ENCODE peak calls at places on chromosome 4, in five cellular contexts. F, U, W, L and N are unnamed samples.

GRCh38 chr4:2871911-2872310 is 28.3 kb downstream of the ADD1 start:
- DNase-seq in F (no peak), U (no peak), W (no peak), L (no peak), N (no peak)

GRCh38 chr4:15756361-15756861 is 21.7 kb upstream of the CD38 start:
- DNase-seq in F (no peak), U (peak; percentile 5), W (no peak), L (peak; percentile 32), N (peak; percentile 73)

GRCh38 chr4:113383111-113383785 is 333.8 kb downstream of the ANK2 start:
- DNase-seq in F (no peak), U (no peak), W (no peak), L (peak; percentile 98), N (peak; percentile 63)

GRCh38 chr4:37802068-37802666 is 24.3 kb upstream of the PGM2 start:
- DNase-seq in F (no peak), U (peak; percentile 70), W (peak; percentile 77), L (peak; percentile 58), N (peak; percentile 69)

GRCh38 chr4:28357985-28358384 is 1497.3 kb downstream of the STIM2 start:
- DNase-seq in F (no peak), U (no peak), W (no peak), L (peak; percentile 50), N (peak; percentile 54)

GRCh38 chr4:26762650-26763049 is 98.0 kb upstream of the STIM2 start:
- DNase-seq in F (no peak), U (no peak), W (no peak), L (no peak), N (peak; percentile 45)

GRCh38 chr4:33715996-33716395 is 2528.3 kb downstream of the ARAP2 start:
- DNase-seq in F (no peak), U (no peak), W (no peak), L (peak; percentile 96), N (peak; percentile 98)

GRCh38 chr4:79757580-79757979 is 315.4 kb downstream of the ANTXR2 start:
- DNase-seq in F (no peak), U (no peak), W (no peak), L (no peak), N (no peak)

GRCh38 chr4:134421734-134422133 is 220.1 kb upstream of the PABPC4L start:
- DNase-seq in F (no peak), U (no peak), W (no peak), L (no peak), N (no peak)

GRCh38 chr4:22237155-22237751 is 278.6 kb downstream of the ADGRA3 start:
- DNase-seq in F (peak; percentile 69), U (peak; percentile 70), W (peak; percentile 21), L (peak; percentile 8), N (no peak)

GRCh38 chr4:1465173-1466033 is 59.2 kb upstream of the NKX1-1 start:
- DNase-seq in F (peak; percentile 68), U (no peak), W (no peak), L (no peak), N (no peak)

GRCh38 chr4:79439489-79439888 is 31.5 kb upstream of the GK2 start:
- DNase-seq in F (no peak), U (no peak), W (no peak), L (no peak), N (no peak)

GRCh38 chr4:3720461-3720860 is 45.7 kb upstream of the ADRA2C start:
- DNase-seq in F (no peak), U (no peak), W (no peak), L (no peak), N (no peak)

GRCh38 chr4:158535130-158535614 is 13.5 kb downstream of the RXFP1 start:
- DNase-seq in F (no peak), U (no peak), W (no peak), L (peak; percentile 69), N (peak; percentile 79)

GRCh38 chr4:120155287-120155686 is 88.6 kb upstream of the MAD2L1 start:
- DNase-seq in F (no peak), U (no peak), W (no peak), L (peak; percentile 1), N (no peak)

GRCh38 chr4:26779224-26779623 is 81.4 kb upstream of the STIM2 start:
- DNase-seq in F (no peak), U (no peak), W (no peak), L (no peak), N (no peak)

GRCh38 chr4:6221851-6222760 is 21.8 kb upstream of the JAKMIP1 start:
- DNase-seq in F (peak; percentile 69), U (no peak), W (peak; percentile 68), L (peak; percentile 6), N (peak; percentile 13)

GRCh38 chr4:156390599-156391296 is 437.1 kb upstream of the CTSO start:
- DNase-seq in F (no peak), U (no peak), W (no peak), L (peak; percentile 18), N (peak; percentile 67)

GRCh38 chr4:13963601-13964000 is 336.1 kb upstream of the BOD1L1 start:
- DNase-seq in F (no peak), U (no peak), W (no peak), L (peak; percentile 90), N (peak; percentile 56)

GRCh38 chr4:48252313-48252712 is 17.3 kb downstream of the TEC start:
- DNase-seq in F (no peak), U (no peak), W (no peak), L (no peak), N (no peak)

GRCh38 chr4:48470570-48470969 is 12.6 kb upstream of the SLC10A4 start:
- DNase-seq in F (no peak), U (no peak), W (no peak), L (no peak), N (no peak)

GRCh38 chr4:139810710-139811109 is 145.1 kb downstream of the MGST2 start:
- DNase-seq in F (no peak), U (no peak), W (no peak), L (no peak), N (no peak)

GRCh38 chr4:6250235-6250983 is 19.2 kb upstream of the WFS1 start:
- DNase-seq in F (no peak), U (peak; percentile 40), W (peak; percentile 22), L (peak; percentile 80), N (peak; percentile 80)

GRCh38 chr4:4788573-4788972 is 70.9 kb upstream of the MSX1 start:
- DNase-seq in F (no peak), U (no peak), W (no peak), L (no peak), N (no peak)

GRCh38 chr4:106201373-106201772 is 114.6 kb downstream of the TBCK start:
- DNase-seq in F (no peak), U (no peak), W (no peak), L (peak; percentile 36), N (peak; percentile 47)

GRCh38 chr4:182354867-182355266 is 111.7 kb downstream of the TENM3 start:
- DNase-seq in F (no peak), U (no peak), W (no peak), L (no peak), N (peak; percentile 47)

GRCh38 chr4:182348947-182349346 is 105.7 kb downstream of the TENM3 start:
- DNase-seq in F (no peak), U (no peak), W (no peak), L (no peak), N (peak; percentile 9)

GRCh38 chr4:182351485-182351884 is 108.3 kb downstream of the TENM3 start:
- DNase-seq in F (no peak), U (no peak), W (no peak), L (no peak), N (no peak)

GRCh38 chr4:182354106-182354505 is 110.9 kb downstream of the TENM3 start:
- DNase-seq in F (no peak), U (no peak), W (no peak), L (no peak), N (no peak)
- TF ChIP-seq CTCF in F (no peak), U (no peak), W (no peak), L (no peak), N (no peak)

DNA sequence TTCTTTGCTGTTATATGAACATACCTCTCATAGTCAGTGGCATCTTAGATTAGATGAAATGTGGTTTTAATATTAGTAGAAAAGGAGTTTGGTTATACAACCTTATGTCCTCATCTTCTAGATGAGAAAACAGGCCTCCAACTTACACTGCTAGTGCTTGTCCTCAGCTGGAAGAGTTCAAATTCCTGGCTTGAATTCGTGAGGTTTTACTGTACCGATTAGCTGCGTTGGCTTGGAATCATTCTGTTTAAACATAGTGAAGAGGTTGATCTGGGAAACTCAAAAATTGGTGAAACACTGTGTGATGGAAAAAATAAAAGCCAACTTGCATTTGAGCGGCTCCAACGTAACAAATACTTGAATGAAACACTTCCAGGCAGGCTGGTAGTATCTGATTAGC is 81.0 kb downstream of the LNX1 start:
- DNase-seq in F (no peak), U (no peak), W (no peak), L (peak; percentile 5), N (no peak)
- TF ChIP-seq CTCF in F (no peak), U (no peak), W (no peak), L (no peak), N (no peak)

GRCh38 chr4:114512595-114513295 is 85.9 kb upstream of the UGT8 start:
- DNase-seq in F (no peak), U (no peak), W (no peak), L (no peak), N (no peak)

GRCh38 chr4:114509340-114509739 is 89.3 kb upstream of the UGT8 start:
- DNase-seq in F (no peak), U (no peak), W (no peak), L (no peak), N (no peak)
- TF ChIP-seq CTCF in F (peak; percentile 18), U (no peak), W (no peak), L (no peak), N (no peak)

GRCh38 chr4:151604238-151604637 is 156.6 kb downstream of the GATB start:
- DNase-seq in F (no peak), U (no peak), W (no peak), L (peak; percentile 50), N (peak; percentile 71)
- TF ChIP-seq CTCF in F (peak; percentile 36), U (no peak), W (no peak), L (peak; percentile 62), N (peak; percentile 66)

GRCh38 chr4:114857831-114858230 is 255.6 kb downstream of the NDST4 start:
- DNase-seq in F (no peak), U (no peak), W (no peak), L (no peak), N (peak; percentile 16)
- TF ChIP-seq CTCF in F (no peak), U (no peak), W (no peak), L (no peak), N (no peak)

DNA sequence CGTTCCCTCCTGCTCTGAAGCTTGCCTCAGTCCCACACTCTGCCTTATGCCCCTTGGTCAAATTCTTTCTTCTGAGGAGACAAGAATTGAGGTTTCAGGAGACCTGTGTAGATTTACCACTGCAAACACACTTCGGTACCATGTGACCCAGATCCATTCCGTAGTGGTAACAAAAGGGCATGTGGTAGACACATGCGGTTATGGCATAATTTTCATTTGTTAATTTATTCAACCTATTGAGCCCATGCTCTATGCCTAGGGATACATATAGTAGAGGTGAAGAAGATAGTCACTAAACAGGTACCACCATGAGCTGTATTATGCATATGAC is 190.9 kb downstream of the NDST4 start:
- DNase-seq in F (no peak), U (no peak), W (no peak), L (no peak), N (no peak)
- TF ChIP-seq CTCF in F (no peak), U (no peak), W (no peak), L (no peak), N (no peak)